ENCODE peak calls at places on chromosomes 5 and 9, in seven cellular contexts. X, C, E, N, S, Y and T are unnamed samples.

GRCh38 chr9:8451146-8451545 is 651.6 kb upstream of the DMAC1 start:
- DNase-seq in Y (no peak), N (no peak), X (no peak), S (no peak), C (no peak), E (no peak), T (no peak)

GRCh38 chr5:140112685-140113179 is 1.2 kb upstream of the PURA start:
- DNase-seq in C (no peak), S (no peak), E (no peak), X (peak; percentile 50), Y (no peak), N (no peak), T (no peak)

GRCh38 chr5:131377785-131378325 is 114.0 kb downstream of the CDC42SE2 start:
- DNase-seq in E (no peak), S (no peak), Y (no peak), C (no peak), N (no peak), X (no peak), T (no peak)

GRCh38 chr5:119037496-119038215 is 33.2 kb upstream of the DMXL1 start:
- DNase-seq in Y (no peak), E (no peak), C (no peak), X (peak; percentile 7), S (no peak), N (no peak), T (no peak)

GRCh38 chr5:82991678-82992323 is 85.4 kb downstream of the TMEM167A start:
- DNase-seq in E (no peak), C (no peak), Y (no peak), X (no peak), N (no peak), S (no peak), T (no peak)

GRCh38 chr5:96627792-96628191 is 34.4 kb upstream of the CAST start:
- DNase-seq in S (no peak), Y (no peak), C (no peak), N (no peak), X (no peak), E (no peak), T (no peak)

GRCh38 chr9:19992556-19992955 is 203.7 kb upstream of the SLC24A2 start:
- DNase-seq in S (no peak), N (no peak), C (peak; percentile 74), Y (no peak), E (no peak), X (peak; percentile 86), T (peak; percentile 68)

GRCh38 chr5:16901038-16901644 is 34.9 kb downstream of the MYO10 start:
- DNase-seq in X (no peak), C (no peak), N (no peak), S (no peak), E (no peak), Y (no peak), T (no peak)

GRCh38 chr9:13470836-13471235 is 191.3 kb upstream of the MPDZ start:
- DNase-seq in C (no peak), S (no peak), N (no peak), Y (no peak), E (no peak), X (no peak), T (no peak)

GRCh38 chr9:17772223-17772622 is 193.4 kb downstream of the SH3GL2 start:
- DNase-seq in Y (no peak), X (no peak), E (no peak), S (no peak), N (no peak), C (no peak), T (no peak)

GRCh38 chr5:145233461-145233860 is 601.7 kb downstream of the PRELID2 start:
- DNase-seq in E (no peak), S (no peak), X (no peak), Y (no peak), C (no peak), N (peak; percentile 21), T (no peak)

GRCh38 chr5:59034498-59035186 is 451.8 kb downstream of the RAB3C start:
- DNase-seq in X (peak; percentile 77), Y (no peak), N (peak; percentile 63), S (no peak), C (no peak), E (no peak), T (no peak)

GRCh38 chr9:5825896-5826622 is 6.9 kb downstream of the ERMP1 start:
- DNase-seq in N (no peak), E (no peak), X (no peak), S (no peak), Y (no peak), C (no peak), T (no peak)

GRCh38 chr9:18478517-18479361 is 4.8 kb downstream of the ADAMTSL1 start:
- DNase-seq in S (no peak), Y (peak; percentile 56), X (peak; percentile 93), N (no peak), C (no peak), E (no peak), T (no peak)

GRCh38 chr5:58999804-59000595 is 417.1 kb downstream of the RAB3C start:
- DNase-seq in C (no peak), Y (no peak), S (no peak), N (no peak), X (no peak), E (no peak), T (no peak)

GRCh38 chr5:146510528-146510927 is 5.5 kb downstream of the GPR151 start:
- DNase-seq in X (peak; percentile 70), C (no peak), E (no peak), Y (no peak), N (no peak), S (no peak), T (no peak)

GRCh38 chr5:91272858-91273257 is 110.3 kb downstream of the ARRDC3 start:
- DNase-seq in Y (no peak), C (no peak), S (no peak), E (no peak), X (peak; percentile 25), N (no peak), T (no peak)

GRCh38 chr9:91663858-91664257 is 240.2 kb upstream of the NFIL3 start:
- DNase-seq in N (no peak), S (no peak), E (no peak), C (no peak), X (no peak), Y (no peak), T (no peak)

DNA sequence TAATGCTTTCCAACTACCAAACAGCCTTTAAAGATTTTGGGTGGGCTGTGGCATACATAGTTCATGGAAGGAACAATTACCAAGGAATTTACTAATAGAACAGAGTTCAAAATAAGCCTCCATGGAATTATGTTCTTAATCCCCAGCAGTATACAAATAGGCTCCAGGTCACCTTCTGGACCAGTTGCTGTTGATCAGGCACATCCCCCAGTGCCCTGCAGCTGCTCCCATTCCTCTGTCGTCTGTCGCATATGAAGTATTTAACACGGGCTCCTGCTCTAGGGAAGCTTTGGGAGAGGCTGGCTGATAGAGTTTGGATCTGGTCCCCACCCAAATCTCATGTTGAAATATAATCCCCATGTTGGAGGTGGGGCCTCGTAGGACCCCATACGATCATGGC is 17.8 kb downstream of the SHC3 start:
- DNase-seq in E (no peak), N (no peak), X (no peak), Y (no peak), S (no peak), C (no peak), T (no peak)
- H3K4me3 ChIP-seq in E (no peak overlapping the region), N (no peak overlapping the region), X (no peak overlapping the region), Y (no peak overlapping the region), S (no peak overlapping the region), C (no peak overlapping the region), T (no peak overlapping the region)

GRCh38 chr9:130185494-130186005 is 13.3 kb downstream of the NCS1 start:
- DNase-seq in Y (no peak), X (no peak), C (no peak), N (no peak), E (no peak), S (no peak), T (no peak)
- H3K4me3 ChIP-seq in Y (no peak overlapping the region), X (no peak overlapping the region), C (no peak overlapping the region), N (no peak overlapping the region), E (peak overlapping the region; percentile 28), S (no peak overlapping the region), T (no peak overlapping the region)

GRCh38 chr9:112858005-112858404 is 32.7 kb downstream of the SLC46A2 start:
- DNase-seq in E (no peak), X (no peak), N (no peak), C (no peak), Y (peak; percentile 13), S (no peak), T (no peak)

GRCh38 chr9:112860466-112860865 is 30.2 kb downstream of the SLC46A2 start:
- DNase-seq in N (no peak), C (no peak), E (no peak), Y (no peak), X (peak; percentile 65), S (no peak), T (no peak)

GRCh38 chr9:112856843-112857242 is 33.8 kb downstream of the SLC46A2 start:
- DNase-seq in N (no peak), S (no peak), X (no peak), C (no peak), Y (no peak), E (no peak), T (no peak)

GRCh38 chr9:112861155-112861554 is 29.5 kb downstream of the SLC46A2 start:
- DNase-seq in E (no peak), Y (no peak), C (no peak), S (no peak), N (no peak), X (no peak), T (no peak)

DNA sequence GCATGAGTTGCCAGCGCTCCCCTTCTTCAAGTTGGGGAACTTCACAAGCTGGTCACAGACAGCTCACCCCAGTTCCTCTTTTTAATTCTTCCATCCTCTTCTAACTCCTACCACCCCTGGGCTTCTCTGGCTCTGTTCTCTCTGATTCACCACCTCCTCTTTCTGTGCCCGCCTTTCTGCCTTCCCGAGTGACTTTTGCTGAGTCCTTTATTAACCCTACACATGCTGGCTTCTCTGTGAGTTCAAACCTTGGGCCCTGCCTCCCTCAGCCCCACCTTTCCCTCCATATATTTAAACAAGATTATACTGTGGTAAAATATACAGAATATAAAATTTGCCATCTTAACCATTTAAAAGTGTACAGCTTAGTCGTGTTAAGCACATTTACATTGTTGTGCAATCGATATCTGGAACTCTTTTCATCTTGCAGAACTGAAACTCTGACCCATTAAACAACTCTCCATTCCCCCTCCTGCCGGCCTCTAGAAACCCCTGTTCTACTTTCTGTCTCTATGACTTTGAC is 32.0 kb downstream of the SLC46A2 start:
- DNase-seq in S (no peak), X (peak; percentile 74), Y (peak; percentile 51), C (no peak), N (no peak), E (no peak), T (no peak)
- H3K4me3 ChIP-seq in S (no peak overlapping the region), X (no peak overlapping the region), Y (no peak overlapping the region), C (no peak overlapping the region), N (no peak overlapping the region), E (no peak overlapping the region), T (no peak overlapping the region)

GRCh38 chr5:89948977-89949376 is 460.6 kb downstream of the CETN3 start:
- DNase-seq in E (no peak), C (no peak), Y (no peak), N (no peak), S (no peak), X (no peak), T (no peak)

GRCh38 chr5:89954901-89955300 is 454.7 kb downstream of the CETN3 start:
- DNase-seq in C (no peak), E (no peak), X (no peak), Y (no peak), S (no peak), N (no peak), T (no peak)

GRCh38 chr5:89950234-89950633 is 459.3 kb downstream of the CETN3 start:
- DNase-seq in N (no peak), Y (no peak), C (no peak), S (no peak), X (no peak), E (no peak), T (no peak)

GRCh38 chr5:89956838-89957237 is 452.7 kb downstream of the CETN3 start:
- DNase-seq in C (no peak), N (no peak), X (no peak), S (no peak), Y (no peak), E (no peak), T (no peak)

GRCh38 chr5:89951876-89952275 is 457.7 kb downstream of the CETN3 start:
- DNase-seq in S (no peak), C (no peak), N (no peak), Y (no peak), X (no peak), E (no peak), T (no peak)
- H3K4me3 ChIP-seq in S (no peak overlapping the region), C (no peak overlapping the region), N (no peak overlapping the region), Y (no peak overlapping the region), X (no peak overlapping the region), E (no peak overlapping the region), T (no peak overlapping the region)